ENCODE peak calls at places on chromosomes 7 and 10, in four cellular contexts. D is sigmoid colon, Z is HCT116, H is lower lobe of right lung. I is an unnamed sample.
A peak's percentile ranks its signal among the peaks of the same experiment; 100 is the strongest.

GRCh38 chr10:6022693-6023092 is 39.5 kb downstream of the IL2RA start:
- DNase-seq in D (no peak), Z (no peak), H (no peak), I (no peak)

GRCh38 chr7:1054438-1055083 is 10.2 kb downstream of the GPR146 start:
- DNase-seq in D (peak; percentile 86), Z (no peak), H (no peak), I (no peak)

GRCh38 chr7:135650831-135651573 is 11.3 kb upstream of the STMP1 start:
- DNase-seq in D (no peak), Z (no peak), H (no peak), I (no peak)

GRCh38 chr7:31705377-31705776 is 18.4 kb downstream of the PPP1R17 start:
- DNase-seq in D (no peak), Z (no peak), H (no peak), I (no peak)

GRCh38 chr7:143387156-143387975 is 6.2 kb downstream of the ZYX start:
- DNase-seq in D (peak; percentile 68), Z (no peak), H (no peak), I (no peak)

GRCh38 chr7:81594767-81595166 is 175.1 kb downstream of the HGF start:
- DNase-seq in D (no peak), Z (no peak), H (no peak), I (no peak)

GRCh38 chr7:22361320-22361719 is 4.4 kb upstream of the RAPGEF5 start:
- DNase-seq in D (no peak), Z (no peak), H (no peak), I (no peak)

GRCh38 chr10:100346351-100346764 is 675 bp upstream of the SCD start:
- DNase-seq in D (peak; percentile 75), Z (peak; percentile 48), H (peak; percentile 83), I (no peak)

GRCh38 chr10:3472705-3473078 is 300.1 kb upstream of the PITRM1 start:
- DNase-seq in D (no peak), Z (no peak), H (no peak), I (no peak)

DNA sequence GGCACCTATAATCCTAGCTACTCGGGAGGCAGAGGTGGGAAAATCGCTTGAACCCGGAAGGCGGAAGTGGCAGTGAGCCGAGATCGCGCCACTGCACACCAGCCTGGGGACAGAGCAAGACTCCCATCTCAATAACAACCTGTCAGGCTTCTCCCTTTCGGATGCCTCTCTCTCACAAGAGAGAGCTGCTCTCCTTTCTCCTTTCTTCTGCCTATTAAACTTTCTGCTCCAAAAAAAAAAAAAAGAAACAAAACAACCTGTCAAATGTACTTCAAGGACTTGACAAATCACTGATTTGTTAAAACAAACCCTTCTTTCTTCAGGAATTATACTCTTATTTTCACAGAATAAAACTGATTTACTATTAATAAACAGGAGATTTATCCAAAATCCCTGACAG is 3.6 kb downstream of the PSAP start:
- DNase-seq in D (no peak), Z (no peak), H (no peak), I (no peak)
- H3K4me1 ChIP-seq in D (no peaks in the 10 kb centered on the region), Z (peaks cover 4% of the 10 kb centered on the region), H (peaks cover 78% of the 10 kb centered on the region), I (peaks cover 48% of the 10 kb centered on the region)

DNA sequence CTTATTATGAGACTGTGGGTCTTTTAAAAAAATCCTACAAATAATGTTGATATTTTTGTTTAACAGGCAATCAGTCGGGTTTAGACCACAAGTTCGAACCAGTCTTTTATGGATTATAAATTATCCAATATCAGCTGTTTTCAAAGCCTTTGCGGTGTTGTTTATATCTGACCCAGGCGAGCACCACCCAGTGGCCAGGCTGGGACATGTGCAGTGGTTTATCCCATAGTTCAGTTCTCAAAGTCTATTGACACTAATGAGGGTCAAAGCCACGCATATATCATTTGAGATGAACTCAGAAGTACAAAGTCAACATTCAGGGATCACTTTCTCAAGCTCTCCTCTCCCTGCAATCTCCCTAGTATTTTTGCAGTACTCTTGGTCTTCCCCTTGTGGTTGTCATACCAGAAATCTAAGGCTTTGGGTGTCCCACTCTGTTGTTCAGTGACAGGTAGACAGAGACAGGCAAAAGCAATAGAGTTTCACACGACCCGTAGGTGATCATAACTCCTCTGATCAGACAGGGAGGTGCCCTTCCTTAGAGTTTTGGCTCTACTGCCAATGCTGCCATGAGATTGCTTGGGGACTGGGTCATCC is 117.4 kb upstream of the POM121L12 start:
- DNase-seq in D (no peak), Z (no peak), H (no peak), I (no peak)
- TF ChIP-seq CTCF in D (no peak), Z (no peak), H (no peak), I (no peak)

DNA sequence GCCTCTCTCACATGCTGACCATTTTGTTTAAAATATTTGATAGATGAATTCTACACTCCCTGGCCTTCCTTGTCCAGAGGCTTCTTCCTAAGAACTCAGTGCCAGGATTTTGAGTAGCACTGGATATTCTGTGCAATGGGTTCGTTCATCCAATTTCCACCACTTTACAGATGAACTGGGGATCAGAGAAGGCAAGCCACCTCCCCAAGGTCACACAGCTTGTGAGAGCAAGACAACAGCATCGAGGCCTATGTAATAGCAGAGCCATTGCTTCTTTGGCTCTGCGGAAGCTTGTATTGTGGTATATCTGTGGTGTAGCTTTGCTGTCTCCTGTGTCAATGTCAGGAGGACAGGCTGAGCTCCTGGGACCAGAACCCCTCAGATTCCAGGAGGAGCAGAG is 140.9 kb downstream of the PLPP4 start:
- DNase-seq in D (no peak), Z (no peak), H (no peak), I (no peak)
- H3K27ac ChIP-seq in D (no peak overlapping the region), Z (no peak overlapping the region), H (no peak overlapping the region), I (no peak overlapping the region)

GRCh38 chr7:29940199-29940598 is 49.4 kb downstream of the SCRN1 start:
- DNase-seq in D (no peak), Z (no peak), H (no peak), I (no peak)

GRCh38 chr7:29950480-29950879 is 39.1 kb downstream of the SCRN1 start:
- DNase-seq in D (no peak), Z (no peak), H (no peak), I (no peak)

GRCh38 chr7:29951206-29951605 is 38.4 kb downstream of the SCRN1 start:
- DNase-seq in D (no peak), Z (no peak), H (no peak), I (no peak)

GRCh38 chr7:29946428-29947186 is 43.0 kb downstream of the SCRN1 start:
- DNase-seq in D (no peak), Z (peak; percentile 42), H (no peak), I (no peak)

GRCh38 chr7:29945259-29945809 is 44.3 kb downstream of the SCRN1 start:
- DNase-seq in D (no peak), Z (no peak), H (no peak), I (no peak)
- H3K4me1 ChIP-seq in D (no peaks in the 10 kb centered on the region), Z (no peaks in the 10 kb centered on the region), H (no peaks in the 10 kb centered on the region), I (no peaks in the 10 kb centered on the region)

GRCh38 chr10:131451407-131452015 is 140.0 kb upstream of the TCERG1L start:
- DNase-seq in D (no peak), Z (no peak), H (no peak), I (no peak)

GRCh38 chr10:131448171-131448570 is 136.7 kb upstream of the TCERG1L start:
- DNase-seq in D (no peak), Z (no peak), H (no peak), I (no peak)

GRCh38 chr10:131445623-131446022 is 134.1 kb upstream of the TCERG1L start:
- DNase-seq in D (no peak), Z (no peak), H (no peak), I (no peak)

GRCh38 chr10:131450220-131450765 is 138.8 kb upstream of the TCERG1L start:
- DNase-seq in D (no peak), Z (no peak), H (no peak), I (no peak)

DNA sequence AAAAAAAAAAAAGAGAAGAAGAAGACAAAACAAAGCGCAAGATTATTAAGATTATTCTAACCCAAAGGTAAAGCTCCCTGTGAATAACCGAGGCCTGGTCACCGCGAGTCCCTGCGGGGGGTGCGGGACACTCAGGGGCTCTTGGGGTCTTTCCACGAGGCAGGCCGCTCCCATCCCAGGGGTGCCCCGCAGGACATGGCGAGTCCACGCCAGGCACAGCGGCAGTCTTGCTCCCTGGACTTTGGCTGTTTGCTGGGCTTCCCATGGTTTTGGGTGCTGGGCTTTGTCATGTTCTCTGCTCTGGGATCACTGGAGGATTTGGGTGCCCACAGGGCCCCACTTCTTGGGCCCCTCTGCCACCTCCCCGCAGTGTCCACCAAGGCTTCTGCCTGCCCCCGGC is 137.4 kb upstream of the TCERG1L start:
- DNase-seq in D (no peak), Z (no peak), H (no peak), I (no peak)
- TF ChIP-seq CTCF in D (no peak), Z (no peak), H (no peak), I (no peak)

GRCh38 chr7:7795203-7795602 is 76.8 kb upstream of the RPA3 start:
- DNase-seq in D (no peak), Z (no peak), H (no peak), I (no peak)
- H3K27ac ChIP-seq in D (no peak overlapping the region), Z (no peak overlapping the region), H (no peak overlapping the region), I (no peak overlapping the region)

GRCh38 chr7:6380310-6381095 is 67.3 kb downstream of the DAGLB start:
- DNase-seq in D (no peak), Z (no peak), H (no peak), I (no peak)
- H3K4me1 ChIP-seq in D (no peaks in the 10 kb centered on the region), Z (peaks cover 34% of the 10 kb centered on the region), H (peaks cover 99% of the 10 kb centered on the region), I (peaks cover 40% of the 10 kb centered on the region)

I was measured in CD8-positive, alpha-beta T cell.